ENCODE peak calls at places on chromosomes 1 and 21, in seven cellular contexts. One of them, this sample, is unnamed.

GRCh38 chr1:193794239-193794638 is 607.8 kb upstream of the B3GALT2 start:
- DNase-seq in NCI-H1092: no peak
- DNase-seq in NCI-H2081: peak; percentile 5
- DNase-seq in H7: no peak
- DNase-seq in T-cell: no peak
- DNase-seq in SHP77: no peak
- DNase-seq in activated CD4-positive, alpha-beta T cell treated with anti-CD3 and anti-CD28 coated beads, Interleukin-2, amount 50 U/mL, for 48 hours: no peak
- DNase-seq in this sample: no peak

GRCh38 chr21:41751621-41752020 is 15.2 kb downstream of the RIPK4 start:
- DNase-seq in NCI-H1092: no peak
- DNase-seq in NCI-H2081: no peak
- DNase-seq in H7: peak; percentile 55
- DNase-seq in T-cell: no peak
- DNase-seq in SHP77: no peak
- DNase-seq in activated CD4-positive, alpha-beta T cell treated with anti-CD3 and anti-CD28 coated beads, Interleukin-2, amount 50 U/mL, for 48 hours: no peak
- DNase-seq in this sample: no peak

GRCh38 chr1:185565314-185565713 is 168.9 kb upstream of the HMCN1 start:
- DNase-seq in NCI-H1092: no peak
- DNase-seq in NCI-H2081: peak; percentile 35
- DNase-seq in H7: no peak
- DNase-seq in T-cell: no peak
- DNase-seq in SHP77: no peak
- DNase-seq in activated CD4-positive, alpha-beta T cell treated with anti-CD3 and anti-CD28 coated beads, Interleukin-2, amount 50 U/mL, for 48 hours: no peak
- DNase-seq in this sample: no peak

GRCh38 chr1:210554382-210554781 is 225.7 kb downstream of the HHAT start:
- DNase-seq in NCI-H1092: no peak
- DNase-seq in NCI-H2081: no peak
- DNase-seq in H7: no peak
- DNase-seq in T-cell: no peak
- DNase-seq in SHP77: no peak
- DNase-seq in activated CD4-positive, alpha-beta T cell treated with anti-CD3 and anti-CD28 coated beads, Interleukin-2, amount 50 U/mL, for 48 hours: no peak
- DNase-seq in this sample: no peak

GRCh38 chr21:44356636-44357035 is 3.2 kb downstream of the TRPM2 start:
- DNase-seq in NCI-H1092: no peak
- DNase-seq in NCI-H2081: no peak
- DNase-seq in H7: no peak
- DNase-seq in T-cell: no peak
- DNase-seq in SHP77: no peak
- DNase-seq in activated CD4-positive, alpha-beta T cell treated with anti-CD3 and anti-CD28 coated beads, Interleukin-2, amount 50 U/mL, for 48 hours: no peak
- DNase-seq in this sample: no peak

GRCh38 chr21:35178098-35178497 is 129.0 kb upstream of the RUNX1 start:
- DNase-seq in NCI-H1092: no peak
- DNase-seq in NCI-H2081: no peak
- DNase-seq in H7: no peak
- DNase-seq in T-cell: no peak
- DNase-seq in SHP77: no peak
- DNase-seq in activated CD4-positive, alpha-beta T cell treated with anti-CD3 and anti-CD28 coated beads, Interleukin-2, amount 50 U/mL, for 48 hours: no peak
- DNase-seq in this sample: no peak

GRCh38 chr1:14945132-14946010 is 208.2 kb upstream of the TMEM51 start:
- DNase-seq in NCI-H1092: no peak
- DNase-seq in NCI-H2081: no peak
- DNase-seq in H7: peak; percentile 84
- DNase-seq in T-cell: no peak
- DNase-seq in SHP77: no peak
- DNase-seq in activated CD4-positive, alpha-beta T cell treated with anti-CD3 and anti-CD28 coated beads, Interleukin-2, amount 50 U/mL, for 48 hours: no peak
- DNase-seq in this sample: peak; percentile 68

GRCh38 chr1:112803906-112804762 is 89.0 kb upstream of the PPM1J start:
- DNase-seq in NCI-H1092: peak; percentile 12
- DNase-seq in NCI-H2081: peak; percentile 29
- DNase-seq in H7: peak; percentile 85
- DNase-seq in T-cell: no peak
- DNase-seq in SHP77: peak; percentile 60
- DNase-seq in activated CD4-positive, alpha-beta T cell treated with anti-CD3 and anti-CD28 coated beads, Interleukin-2, amount 50 U/mL, for 48 hours: peak; percentile 68
- DNase-seq in this sample: peak; percentile 66

GRCh38 chr1:34436836-34437235 is 260.1 kb downstream of the C1orf94 start:
- DNase-seq in NCI-H1092: no peak
- DNase-seq in NCI-H2081: no peak
- DNase-seq in H7: no peak
- DNase-seq in T-cell: no peak
- DNase-seq in SHP77: no peak
- DNase-seq in activated CD4-positive, alpha-beta T cell treated with anti-CD3 and anti-CD28 coated beads, Interleukin-2, amount 50 U/mL, for 48 hours: no peak
- DNase-seq in this sample: no peak

GRCh38 chr1:167541610-167542009 is 12.0 kb downstream of the CREG1 start:
- DNase-seq in NCI-H1092: no peak
- DNase-seq in NCI-H2081: no peak
- DNase-seq in H7: no peak
- DNase-seq in T-cell: no peak
- DNase-seq in SHP77: no peak
- DNase-seq in activated CD4-positive, alpha-beta T cell treated with anti-CD3 and anti-CD28 coated beads, Interleukin-2, amount 50 U/mL, for 48 hours: no peak
- DNase-seq in this sample: peak; percentile 62

GRCh38 chr1:5955479-5955977 is 36.7 kb downstream of the NPHP4 start:
- DNase-seq in NCI-H1092: no peak
- DNase-seq in NCI-H2081: peak; percentile 14
- DNase-seq in H7: no peak
- DNase-seq in T-cell: no peak
- DNase-seq in SHP77: no peak
- DNase-seq in activated CD4-positive, alpha-beta T cell treated with anti-CD3 and anti-CD28 coated beads, Interleukin-2, amount 50 U/mL, for 48 hours: no peak
- DNase-seq in this sample: no peak

GRCh38 chr1:2585318-2586092 is 1.1 kb upstream of the PRXL2B start:
- DNase-seq in NCI-H1092: no peak
- DNase-seq in NCI-H2081: peak; percentile 56
- DNase-seq in H7: peak; percentile 88
- DNase-seq in T-cell: peak; percentile 73
- DNase-seq in SHP77: no peak
- DNase-seq in activated CD4-positive, alpha-beta T cell treated with anti-CD3 and anti-CD28 coated beads, Interleukin-2, amount 50 U/mL, for 48 hours: peak; percentile 69
- DNase-seq in this sample: peak; percentile 37

GRCh38 chr21:38769253-38769780 is 36.4 kb upstream of the ETS2 start:
- DNase-seq in NCI-H1092: no peak
- DNase-seq in NCI-H2081: no peak
- DNase-seq in H7: peak; percentile 46
- DNase-seq in T-cell: no peak
- DNase-seq in SHP77: no peak
- DNase-seq in activated CD4-positive, alpha-beta T cell treated with anti-CD3 and anti-CD28 coated beads, Interleukin-2, amount 50 U/mL, for 48 hours: peak; percentile 22
- DNase-seq in this sample: peak; percentile 40

GRCh38 chr1:113536182-113536780 is 146.0 kb downstream of the MAGI3 start:
- DNase-seq in NCI-H1092: no peak
- DNase-seq in NCI-H2081: no peak
- DNase-seq in H7: no peak
- DNase-seq in T-cell: no peak
- DNase-seq in SHP77: no peak
- DNase-seq in activated CD4-positive, alpha-beta T cell treated with anti-CD3 and anti-CD28 coated beads, Interleukin-2, amount 50 U/mL, for 48 hours: no peak
- DNase-seq in this sample: peak; percentile 67

GRCh38 chr1:224014328-224014649 is 99.6 kb upstream of the FBXO28 start:
- DNase-seq in NCI-H1092: no peak
- DNase-seq in NCI-H2081: no peak
- DNase-seq in H7: no peak
- DNase-seq in T-cell: no peak
- DNase-seq in SHP77: no peak
- DNase-seq in activated CD4-positive, alpha-beta T cell treated with anti-CD3 and anti-CD28 coated beads, Interleukin-2, amount 50 U/mL, for 48 hours: no peak
- DNase-seq in this sample: peak; percentile 11

GRCh38 chr21:25934771-25935224 is 200.0 kb downstream of the GABPA start:
- DNase-seq in NCI-H1092: no peak
- DNase-seq in NCI-H2081: peak; percentile 2
- DNase-seq in H7: no peak
- DNase-seq in T-cell: no peak
- DNase-seq in SHP77: no peak
- DNase-seq in activated CD4-positive, alpha-beta T cell treated with anti-CD3 and anti-CD28 coated beads, Interleukin-2, amount 50 U/mL, for 48 hours: peak; percentile 2
- DNase-seq in this sample: peak; percentile 98